ENCODE peak calls at places on chromosomes 11 and 22, in nine cellular contexts. One of them, this sample, is unnamed.

GRCh38 chr11:22130462-22131053 is 62.3 kb upstream of the ANO5 start:
- DNase-seq in IMR-90: no peak
- DNase-seq in K562: no peak
- DNase-seq in SK-N-SH: peak; percentile 23
- DNase-seq in esophagus squamous epithelium: no peak
- DNase-seq in astrocyte: no peak
- DNase-seq in fibroblast of lung: no peak
- DNase-seq in stomach: no peak
- DNase-seq in transverse colon: no peak
- DNase-seq in this sample: no peak

GRCh38 chr11:72241290-72241781 is 2.6 kb downstream of the PHOX2A start:
- DNase-seq in fibroblast of lung: no peak
- DNase-seq in K562: no peak
- DNase-seq in transverse colon: no peak
- DNase-seq in IMR-90: no peak
- DNase-seq in stomach: no peak
- DNase-seq in astrocyte: no peak
- DNase-seq in SK-N-SH: peak; percentile 68
- DNase-seq in esophagus squamous epithelium: no peak
- DNase-seq in this sample: peak; percentile 48

GRCh38 chr11:75024068-75024449 is 35.3 kb downstream of the NEU3 start:
- DNase-seq in astrocyte: no peak
- DNase-seq in esophagus squamous epithelium: no peak
- DNase-seq in K562: no peak
- DNase-seq in stomach: no peak
- DNase-seq in SK-N-SH: no peak
- DNase-seq in fibroblast of lung: no peak
- DNase-seq in IMR-90: no peak
- DNase-seq in transverse colon: no peak
- DNase-seq in this sample: no peak

GRCh38 chr11:68457898-68458249 is 2.7 kb upstream of the PPP6R3 start:
- DNase-seq in IMR-90: no peak
- DNase-seq in SK-N-SH: no peak
- DNase-seq in esophagus squamous epithelium: no peak
- DNase-seq in stomach: no peak
- DNase-seq in astrocyte: no peak
- DNase-seq in transverse colon: peak; percentile 55
- DNase-seq in fibroblast of lung: no peak
- DNase-seq in K562: no peak
- DNase-seq in this sample: peak; percentile 52

GRCh38 chr11:23364076-23364475 is 503.8 kb upstream of the CCDC179 start:
- DNase-seq in fibroblast of lung: peak; percentile 3
- DNase-seq in SK-N-SH: no peak
- DNase-seq in transverse colon: no peak
- DNase-seq in IMR-90: peak; percentile 2
- DNase-seq in K562: no peak
- DNase-seq in stomach: no peak
- DNase-seq in esophagus squamous epithelium: no peak
- DNase-seq in astrocyte: no peak
- DNase-seq in this sample: no peak

GRCh38 chr11:12157241-12157661 is 46.9 kb downstream of the MICAL2 start:
- DNase-seq in stomach: no peak
- DNase-seq in K562: no peak
- DNase-seq in fibroblast of lung: peak; percentile 97
- DNase-seq in esophagus squamous epithelium: no peak
- DNase-seq in astrocyte: peak; percentile 97
- DNase-seq in SK-N-SH: no peak
- DNase-seq in transverse colon: no peak
- DNase-seq in IMR-90: peak; percentile 84
- DNase-seq in this sample: no peak

GRCh38 chr11:36452987-36453386 is 57.1 kb downstream of the TRAF6 start:
- DNase-seq in IMR-90: no peak
- DNase-seq in esophagus squamous epithelium: no peak
- DNase-seq in fibroblast of lung: no peak
- DNase-seq in stomach: no peak
- DNase-seq in transverse colon: no peak
- DNase-seq in K562: no peak
- DNase-seq in astrocyte: no peak
- DNase-seq in SK-N-SH: no peak
- DNase-seq in this sample: no peak

GRCh38 chr22:46224771-46225290 is 25.3 kb downstream of the CDPF1 start:
- DNase-seq in stomach: no peak
- DNase-seq in K562: no peak
- DNase-seq in IMR-90: no peak
- DNase-seq in astrocyte: no peak
- DNase-seq in esophagus squamous epithelium: no peak
- DNase-seq in fibroblast of lung: no peak
- DNase-seq in transverse colon: no peak
- DNase-seq in SK-N-SH: no peak
- DNase-seq in this sample: no peak

GRCh38 chr11:102604875-102605274 is 20.3 kb downstream of the MMP20 start:
- DNase-seq in esophagus squamous epithelium: no peak
- DNase-seq in fibroblast of lung: no peak
- DNase-seq in IMR-90: no peak
- DNase-seq in transverse colon: no peak
- DNase-seq in astrocyte: no peak
- DNase-seq in SK-N-SH: no peak
- DNase-seq in K562: no peak
- DNase-seq in stomach: no peak
- DNase-seq in this sample: no peak

GRCh38 chr11:63573881-63574855 is 11.0 kb upstream of the PLAAT2 start:
- DNase-seq in fibroblast of lung: peak; percentile 66
- DNase-seq in astrocyte: peak; percentile 55
- DNase-seq in transverse colon: peak; percentile 81
- DNase-seq in IMR-90: peak; percentile 85
- DNase-seq in esophagus squamous epithelium: no peak
- DNase-seq in SK-N-SH: no peak
- DNase-seq in stomach: peak; percentile 70
- DNase-seq in K562: peak; percentile 34
- DNase-seq in this sample: no peak

GRCh38 chr22:30804626-30805025 is 110.0 kb downstream of the OSBP2 start:
- DNase-seq in SK-N-SH: no peak
- DNase-seq in K562: no peak
- DNase-seq in transverse colon: no peak
- DNase-seq in IMR-90: no peak
- DNase-seq in fibroblast of lung: peak; percentile 27
- DNase-seq in stomach: no peak
- DNase-seq in esophagus squamous epithelium: no peak
- DNase-seq in astrocyte: peak; percentile 12
- DNase-seq in this sample: no peak

GRCh38 chr22:38941488-38941987 is 15.9 kb upstream of the APOBEC3A start:
- DNase-seq in K562: no peak
- DNase-seq in SK-N-SH: no peak
- DNase-seq in stomach: peak; percentile 25
- DNase-seq in astrocyte: no peak
- DNase-seq in transverse colon: no peak
- DNase-seq in esophagus squamous epithelium: no peak
- DNase-seq in fibroblast of lung: peak; percentile 11
- DNase-seq in IMR-90: no peak
- DNase-seq in this sample: peak; percentile 80

GRCh38 chr22:40040927-40041326 is 46.2 kb downstream of the FAM83F start:
- DNase-seq in K562: peak; percentile 27
- DNase-seq in stomach: no peak
- DNase-seq in transverse colon: peak; percentile 27
- DNase-seq in astrocyte: no peak
- DNase-seq in SK-N-SH: no peak
- DNase-seq in IMR-90: no peak
- DNase-seq in esophagus squamous epithelium: no peak
- DNase-seq in fibroblast of lung: no peak
- DNase-seq in this sample: peak; percentile 22

GRCh38 chr22:31150615-31151014 is 9.4 kb upstream of the RNF185 start:
- DNase-seq in astrocyte: no peak
- DNase-seq in K562: no peak
- DNase-seq in stomach: no peak
- DNase-seq in fibroblast of lung: no peak
- DNase-seq in SK-N-SH: no peak
- DNase-seq in IMR-90: no peak
- DNase-seq in transverse colon: no peak
- DNase-seq in esophagus squamous epithelium: no peak
- DNase-seq in this sample: no peak

GRCh38 chr11:124086447-124086846 is 28.8 kb upstream of the VWA5A start:
- DNase-seq in astrocyte: no peak
- DNase-seq in K562: no peak
- DNase-seq in transverse colon: no peak
- DNase-seq in esophagus squamous epithelium: no peak
- DNase-seq in SK-N-SH: peak; percentile 58
- DNase-seq in fibroblast of lung: no peak
- DNase-seq in IMR-90: no peak
- DNase-seq in stomach: no peak
- DNase-seq in this sample: no peak

DNA sequence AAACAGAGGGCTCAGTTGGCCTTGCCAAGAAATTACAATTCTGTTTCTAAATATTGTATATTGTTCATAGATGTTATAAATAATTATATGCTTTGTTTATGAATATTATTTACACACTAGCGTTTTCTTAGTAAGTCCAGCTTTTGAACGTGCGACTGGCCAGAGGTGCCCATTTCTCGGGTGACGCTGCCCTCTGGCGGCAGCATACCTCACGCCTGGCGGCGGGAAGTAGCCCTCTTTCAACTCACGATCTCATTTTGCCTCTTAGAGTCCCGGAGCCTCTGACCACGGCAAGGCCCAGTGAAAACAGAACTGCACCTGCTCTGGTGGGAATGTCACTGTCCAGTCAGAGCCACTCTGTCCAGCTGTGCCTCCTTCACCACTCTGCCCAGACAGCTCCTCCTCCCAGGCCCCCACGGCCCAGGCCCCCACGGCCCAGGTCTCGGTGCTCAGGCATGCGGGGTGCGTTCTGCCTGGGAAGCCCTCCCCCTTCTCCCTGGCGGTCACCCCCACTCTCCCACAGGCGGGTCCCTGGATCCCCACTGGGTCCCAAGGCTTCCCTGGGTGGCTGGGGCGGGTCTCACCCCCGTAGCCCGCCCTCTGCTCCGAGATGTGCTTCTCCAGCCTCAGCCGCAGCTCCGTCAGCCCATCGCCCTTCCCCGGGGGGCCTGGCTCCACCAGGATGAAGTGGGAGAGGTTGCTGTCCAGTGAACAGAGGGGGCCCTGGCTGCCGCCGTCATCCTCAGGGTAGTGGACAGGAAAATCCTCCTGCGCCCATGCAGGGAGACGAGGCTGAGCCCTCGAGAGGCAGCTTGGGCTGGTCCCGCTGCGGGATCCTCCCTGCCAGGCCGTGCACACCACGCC is 19.3 kb downstream of the TSSC4 start:
- DNase-seq in transverse colon: peak; percentile 84
- DNase-seq in IMR-90: peak; percentile 72
- DNase-seq in fibroblast of lung: peak; percentile 62
- DNase-seq in astrocyte: peak; percentile 39
- DNase-seq in SK-N-SH: peak; percentile 89
- DNase-seq in K562: peak; percentile 80
- DNase-seq in stomach: peak; percentile 84
- DNase-seq in esophagus squamous epithelium: no peak
- DNase-seq in this sample: peak; percentile 88
- TF ChIP-seq CTCF in transverse colon: peak; percentile 91
- TF ChIP-seq CTCF in IMR-90: peak; percentile 94
- TF ChIP-seq CTCF in fibroblast of lung: peak; percentile 86
- TF ChIP-seq CTCF in astrocyte: peak; percentile 88
- TF ChIP-seq CTCF in SK-N-SH: peak; percentile 83
- TF ChIP-seq CTCF in K562: peak; percentile 95
- TF ChIP-seq CTCF in stomach: peak; percentile 7
- TF ChIP-seq CTCF in esophagus squamous epithelium: peak; percentile 88
- TF ChIP-seq CTCF in this sample: peak; percentile 82

DNA sequence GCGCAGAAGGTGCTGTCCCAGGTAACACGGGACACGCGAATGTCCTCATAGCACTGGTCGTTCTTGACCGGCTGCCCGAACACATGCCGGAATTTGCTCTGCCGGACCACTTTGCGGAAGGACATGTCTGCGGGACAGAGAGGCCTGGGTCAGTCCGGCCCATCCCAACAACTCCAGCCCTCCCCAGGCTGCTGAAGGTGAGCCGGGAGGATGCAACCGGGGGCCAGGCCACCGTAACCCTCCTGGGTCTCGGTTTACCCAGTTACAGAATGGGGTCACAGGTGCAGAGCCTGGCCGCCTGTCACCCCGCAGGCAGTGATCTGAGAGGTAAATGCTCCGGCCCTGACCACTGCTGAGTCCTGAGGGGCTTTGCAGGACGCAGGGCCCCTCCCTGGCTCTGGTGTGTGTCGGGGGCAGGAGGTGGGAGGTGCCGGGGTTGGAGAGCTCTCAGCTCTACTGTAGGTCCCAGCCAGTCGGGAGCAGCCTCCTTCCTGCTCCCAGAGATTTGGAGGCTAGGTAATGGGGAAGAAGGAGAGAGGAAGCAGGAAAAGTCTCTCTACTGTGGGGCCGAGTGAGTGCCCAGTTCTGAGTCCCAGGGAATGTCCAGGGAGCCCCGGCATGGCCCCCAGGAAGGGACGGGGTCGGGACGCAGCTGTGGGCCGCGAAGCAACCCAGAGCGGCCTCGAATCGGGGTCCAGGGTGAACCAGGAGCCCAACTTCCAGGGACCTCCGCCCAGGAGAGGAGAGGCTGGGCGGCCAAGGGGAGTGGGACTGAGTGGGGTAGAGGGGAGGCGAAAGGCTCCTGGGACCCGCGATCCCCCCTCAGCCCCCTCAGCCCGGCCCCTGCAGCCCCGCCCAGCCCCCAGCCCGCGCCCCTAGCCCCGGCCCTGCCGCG is 525 bp downstream of the CORO1B start:
- DNase-seq in fibroblast of lung: no peak
- DNase-seq in astrocyte: no peak
- DNase-seq in transverse colon: no peak
- DNase-seq in esophagus squamous epithelium: no peak
- DNase-seq in stomach: no peak
- DNase-seq in IMR-90: no peak
- DNase-seq in SK-N-SH: no peak
- DNase-seq in K562: peak; percentile 49
- DNase-seq in this sample: no peak
- H3K4me1 ChIP-seq in fibroblast of lung: peaks cover 3% of the 10 kb centered on the region
- H3K4me1 ChIP-seq in astrocyte: peaks cover 12% of the 10 kb centered on the region
- H3K4me1 ChIP-seq in transverse colon: peaks cover 17% of the 10 kb centered on the region
- H3K4me1 ChIP-seq in esophagus squamous epithelium: peaks cover 67% of the 10 kb centered on the region
- H3K4me1 ChIP-seq in stomach: peaks cover 52% of the 10 kb centered on the region
- H3K4me1 ChIP-seq in IMR-90: peaks cover 3% of the 10 kb centered on the region
- H3K4me1 ChIP-seq in SK-N-SH: peaks cover 4% of the 10 kb centered on the region
- H3K4me1 ChIP-seq in K562: peaks cover 67% of the 10 kb centered on the region
- H3K4me1 ChIP-seq in this sample: peaks cover 24% of the 10 kb centered on the region

GRCh38 chr11:113477321-113477720 is 2.1 kb upstream of the DRD2 start:
- DNase-seq in IMR-90: no peak
- DNase-seq in astrocyte: no peak
- DNase-seq in stomach: no peak
- DNase-seq in K562: no peak
- DNase-seq in transverse colon: no peak
- DNase-seq in fibroblast of lung: no peak
- DNase-seq in SK-N-SH: peak; percentile 83
- DNase-seq in esophagus squamous epithelium: no peak
- DNase-seq in this sample: no peak
- H3K27me3 ChIP-seq in IMR-90: peaks cover 22% of the 10 kb centered on the region
- H3K27me3 ChIP-seq in astrocyte: peaks cover 38% of the 10 kb centered on the region
- H3K27me3 ChIP-seq in stomach: peaks cover 4% of the 10 kb centered on the region
- H3K27me3 ChIP-seq in K562: peaks cover 12% of the 10 kb centered on the region
- H3K27me3 ChIP-seq in transverse colon: peaks cover 66% of the 10 kb centered on the region
- H3K27me3 ChIP-seq in fibroblast of lung: peaks cover 4% of the 10 kb centered on the region
- H3K27me3 ChIP-seq in SK-N-SH: peaks cover 12% of the 10 kb centered on the region
- H3K27me3 ChIP-seq in esophagus squamous epithelium: peaks cover 5% of the 10 kb centered on the region
- H3K27me3 ChIP-seq in this sample: peaks cover 67% of the 10 kb centered on the region

DNA sequence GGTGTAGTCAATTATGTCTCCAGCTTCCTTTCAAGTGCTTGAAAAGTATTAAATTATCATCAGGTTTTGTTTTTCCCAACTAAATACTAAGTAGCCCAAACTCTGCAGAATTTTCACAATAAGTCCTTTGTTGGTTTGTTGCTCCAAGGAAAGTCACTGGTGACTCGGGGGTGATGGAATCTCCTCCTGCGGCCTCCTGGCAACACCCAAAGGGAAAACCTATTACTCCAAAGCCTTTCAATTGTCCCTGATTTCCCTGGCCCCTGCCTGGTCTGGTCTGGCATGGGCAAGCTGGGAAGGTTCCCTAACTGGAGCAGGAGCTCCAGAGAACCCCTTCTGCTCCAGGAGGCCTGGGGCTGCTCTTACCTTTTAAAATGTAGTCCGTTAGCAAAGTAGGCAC is 47.9 kb downstream of the FEZ1 start:
- DNase-seq in IMR-90: peak; percentile 75
- DNase-seq in fibroblast of lung: peak; percentile 78
- DNase-seq in stomach: no peak
- DNase-seq in transverse colon: no peak
- DNase-seq in K562: no peak
- DNase-seq in astrocyte: peak; percentile 67
- DNase-seq in esophagus squamous epithelium: no peak
- DNase-seq in SK-N-SH: no peak
- DNase-seq in this sample: no peak
- TF ChIP-seq CTCF in IMR-90: no peak
- TF ChIP-seq CTCF in fibroblast of lung: no peak
- TF ChIP-seq CTCF in stomach: no peak
- TF ChIP-seq CTCF in transverse colon: no peak
- TF ChIP-seq CTCF in K562: no peak
- TF ChIP-seq CTCF in astrocyte: no peak
- TF ChIP-seq CTCF in esophagus squamous epithelium: no peak
- TF ChIP-seq CTCF in SK-N-SH: no peak
- TF ChIP-seq CTCF in this sample: no peak